ENCODE peak calls at places on chromosome 9, in seven cellular contexts. I is C1 segment of cervical spinal cord; E is aorta; F is cardiac fibroblast; S is ACHN; W is activated B cell treated with CpG ODN at 0.5 μM for 24 hours; V is stimulated activated CD4-positive, alpha-beta T cell treated with anti-CD3 and anti-CD28 coated beads, Interleukin-2, amount 100 ng/mL, for 48 hours. Y is an unnamed sample.

GRCh38 chr9:72904267-72905093 is 48.4 kb downstream of the ALDH1A1 start:
- DNase-seq in I (no peak), E (no peak), F (no peak), S (no peak), W (no peak), V (no peak), Y (no peak)

GRCh38 chr9:71819115-71819739 is 50.9 kb upstream of the CEMIP2 start:
- DNase-seq in I (no peak), E (no peak), F (peak), S (peak), W (no peak), V (peak), Y (peak)

GRCh38 chr9:133665535-133665934 is 29.4 kb downstream of the DBH start:
- DNase-seq in I (no peak), E (no peak), F (no peak), S (no peak), W (no peak), V (no peak), Y (no peak)

GRCh38 chr9:92740446-92740961 is 24.1 kb downstream of the BICD2 start:
- DNase-seq in I (no peak), E (peak), F (no peak), S (no peak), W (no peak), V (no peak), Y (no peak)

GRCh38 chr9:27154923-27155322 is 45.9 kb downstream of the TEK start:
- DNase-seq in I (no peak), E (no peak), F (peak), S (no peak), W (no peak), V (no peak), Y (peak)

GRCh38 chr9:5951686-5952211 is 61.1 kb downstream of the MLANA start:
- DNase-seq in I (no peak), E (no peak), F (peak), S (no peak), W (no peak), V (no peak), Y (peak)

GRCh38 chr9:100104314-100104713 is 5.3 kb downstream of the INVS start:
- DNase-seq in I (no peak), E (no peak), F (peak), S (peak), W (no peak), V (no peak), Y (peak)

GRCh38 chr9:127904518-127904887 is 5.1 kb upstream of the ST6GALNAC6 start:
- DNase-seq in I (peak), E (peak), F (no peak), S (no peak), W (no peak), V (no peak), Y (no peak)

GRCh38 chr9:135562235-135562745 is 734 bp downstream of the PAEP start:
- DNase-seq in I (no peak), E (no peak), F (no peak), S (no peak), W (no peak), V (no peak), Y (no peak)

GRCh38 chr9:127684576-127684975 is 22.2 kb upstream of the CFAP157 start:
- DNase-seq in I (no peak), E (no peak), F (peak), S (peak), W (no peak), V (no peak), Y (peak)

GRCh38 chr9:34224349-34224748 is 45.5 kb downstream of the UBAP1 start:
- DNase-seq in I (no peak), E (peak), F (no peak), S (no peak), W (no peak), V (no peak), Y (no peak)

GRCh38 chr9:18018241-18018640 is 439.4 kb downstream of the SH3GL2 start:
- DNase-seq in I (no peak), E (no peak), F (no peak), S (no peak), W (no peak), V (no peak), Y (no peak)

Y was measured in brain microvascular endothelial cell.